ENCODE peak calls at places on chromosome 13, in ten cellular contexts. X is effector memory CD4-positive, alpha-beta T cell; N is aorta; G is CD8-positive, alpha-beta T cell; P is T-helper 17 cell; Z is thoracic aorta; K is upper lobe of left lung; M is mammary epithelial cell; A is CD4-positive, CD25-positive, alpha-beta regulatory T cell; Y is left ventricle myocardium inferior. L is an unnamed sample.
A peak's percentile ranks its signal among the peaks of the same experiment; 100 is the strongest.

GRCh38 chr13:27919934-27920676 is at the start of gene PDX1:
- DNase-seq in X (no peak), N (no peak), G (no peak), P (no peak), Z (no peak), K (no peak), M (peak; percentile 46), A (no peak), Y (peak; percentile 27), L (no peak)

GRCh38 chr13:35475960-35476943 is at the start of gene MAB21L1:
- DNase-seq in X (no peak), N (no peak), G (no peak), P (no peak), Z (no peak), K (no peak), M (peak; percentile 2), A (no peak), Y (no peak), L (no peak)

GRCh38 chr13:112722433-112723250 is 32.8 kb downstream of the ATP11A start:
- DNase-seq in X (no peak), N (no peak), G (no peak), P (no peak), Z (no peak), K (peak; percentile 85), M (peak; percentile 35), A (no peak), Y (peak; percentile 55), L (no peak)

GRCh38 chr13:25242956-25243355 is 44.3 kb downstream of the MTMR6 start:
- DNase-seq in X (no peak), N (no peak), G (no peak), P (no peak), Z (no peak), K (no peak), M (no peak), A (no peak), Y (no peak), L (no peak)

GRCh38 chr13:46743191-46743590 is 53.8 kb downstream of the ESD start:
- DNase-seq in X (no peak), N (no peak), G (no peak), P (no peak), Z (no peak), K (no peak), M (no peak), A (no peak), Y (no peak), L (no peak)

GRCh38 chr13:41785402-41786142 is 175.3 kb downstream of the VWA8 start:
- DNase-seq in X (no peak), N (no peak), G (no peak), P (no peak), Z (no peak), K (no peak), M (no peak), A (no peak), Y (no peak), L (no peak)

GRCh38 chr13:58994077-58994476 is 1169.7 kb downstream of the DIAPH3 start:
- DNase-seq in X (no peak), N (no peak), G (no peak), P (no peak), Z (no peak), K (no peak), M (no peak), A (no peak), Y (no peak), L (no peak)

GRCh38 chr13:21625366-21625765 is 21.4 kb upstream of the MICU2 start:
- DNase-seq in X (no peak), N (no peak), G (no peak), P (no peak), Z (no peak), K (no peak), M (peak; percentile 53), A (no peak), Y (no peak), L (no peak)

GRCh38 chr13:112837371-112838037 is 131.5 kb upstream of the MCF2L start:
- DNase-seq in X (no peak), N (no peak), G (no peak), P (no peak), Z (no peak), K (no peak), M (no peak), A (no peak), Y (no peak), L (no peak)

GRCh38 chr13:109135018-109135417 is 505.6 kb downstream of the MYO16 start:
- DNase-seq in X (no peak), N (no peak), G (no peak), P (no peak), Z (no peak), K (no peak), M (no peak), A (no peak), Y (no peak), L (no peak)

GRCh38 chr13:40485611-40486517 is 180.6 kb downstream of the FOXO1 start:
- DNase-seq in X (peak; percentile 66), N (no peak), G (peak; percentile 73), P (peak; percentile 27), Z (no peak), K (no peak), M (no peak), A (peak; percentile 68), Y (no peak), L (no peak)

GRCh38 chr13:44470623-44471562 is 97.3 kb downstream of the SERP2 start:
- DNase-seq in X (no peak), N (no peak), G (no peak), P (no peak), Z (no peak), K (no peak), M (no peak), A (no peak), Y (no peak), L (no peak)

GRCh38 chr13:51585234-51585672 is 991 bp downstream of the WDFY2 start:
- DNase-seq in X (no peak), N (no peak), G (no peak), P (no peak), Z (no peak), K (no peak), M (no peak), A (no peak), Y (no peak), L (no peak)

DNA sequence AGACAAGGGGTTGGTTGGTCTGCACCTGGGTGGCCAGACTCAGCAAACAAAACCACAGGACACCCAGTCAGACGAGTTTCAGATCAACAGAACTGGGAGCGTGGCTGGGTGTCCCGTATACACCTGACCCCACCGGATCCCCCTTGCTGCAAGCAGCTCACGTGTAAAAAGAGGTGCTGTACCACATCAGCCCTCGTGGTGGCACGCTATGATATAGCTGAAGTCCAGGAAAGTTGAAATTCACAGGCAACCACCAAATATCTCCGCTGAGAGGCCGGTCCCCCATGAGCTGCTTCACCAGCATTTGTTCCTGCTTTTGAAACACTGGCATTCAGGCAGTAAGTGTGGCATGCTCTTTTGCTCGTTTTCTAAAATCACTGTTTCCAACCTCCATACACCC is 92.3 kb downstream of the TUBA3C start:
- DNase-seq in X (no peak), N (no peak), G (no peak), P (no peak), Z (no peak), K (no peak), M (no peak), A (no peak), Y (no peak), L (no peak)
- H3K9me3 ChIP-seq in X (no peaks in the 10 kb centered on the region), N (peaks cover 1% of the 10 kb centered on the region), G (no peaks in the 10 kb centered on the region), P (no peaks in the 10 kb centered on the region), Z (no peaks in the 10 kb centered on the region), K (no peaks in the 10 kb centered on the region), M (peaks cover 39% of the 10 kb centered on the region), A (no peaks in the 10 kb centered on the region), Y (no peaks in the 10 kb centered on the region), L (no peaks in the 10 kb centered on the region)

GRCh38 chr13:104534847-104535246 is 1468.6 kb upstream of the SLC10A2 start:
- DNase-seq in X (no peak), N (no peak), G (no peak), P (no peak), Z (no peak), K (no peak), M (no peak), A (no peak), Y (no peak), L (no peak)
- H3K9me3 ChIP-seq in X (no peaks in the 10 kb centered on the region), N (peaks cover 3% of the 10 kb centered on the region), G (no peaks in the 10 kb centered on the region), P (no peaks in the 10 kb centered on the region), Z (no peaks in the 10 kb centered on the region), K (no peaks in the 10 kb centered on the region), M (no peaks in the 10 kb centered on the region), A (no peaks in the 10 kb centered on the region), Y (no peaks in the 10 kb centered on the region), L (no peaks in the 10 kb centered on the region)

GRCh38 chr13:89565711-89566110 is 1781.8 kb upstream of the MIR17HG start:
- DNase-seq in X (no peak), N (no peak), G (no peak), P (no peak), Z (no peak), K (no peak), M (no peak), A (no peak), Y (no peak), L (no peak)

GRCh38 chr13:89567025-89567424 is 1780.5 kb upstream of the MIR17HG start:
- DNase-seq in X (no peak), N (no peak), G (no peak), P (no peak), Z (no peak), K (no peak), M (no peak), A (no peak), Y (no peak), L (no peak)

GRCh38 chr13:89568746-89569145 is 1778.7 kb upstream of the MIR17HG start:
- DNase-seq in X (no peak), N (no peak), G (no peak), P (no peak), Z (no peak), K (no peak), M (no peak), A (no peak), Y (no peak), L (no peak)

GRCh38 chr13:89571676-89572075 is 1775.8 kb upstream of the MIR17HG start:
- DNase-seq in X (no peak), N (no peak), G (no peak), P (no peak), Z (no peak), K (no peak), M (no peak), A (no peak), Y (no peak), L (no peak)

GRCh38 chr13:89568276-89568675 is 1779.2 kb upstream of the MIR17HG start:
- DNase-seq in X (no peak), N (no peak), G (no peak), P (no peak), Z (no peak), K (no peak), M (no peak), A (no peak), Y (no peak), L (no peak)
- H3K9me3 ChIP-seq in X (no peaks in the 10 kb centered on the region), N (no peaks in the 10 kb centered on the region), G (no peaks in the 10 kb centered on the region), P (no peaks in the 10 kb centered on the region), Z (no peaks in the 10 kb centered on the region), K (no peaks in the 10 kb centered on the region), M (no peaks in the 10 kb centered on the region), A (no peaks in the 10 kb centered on the region), Y (peaks cover 10% of the 10 kb centered on the region), L (no peaks in the 10 kb centered on the region)

DNA sequence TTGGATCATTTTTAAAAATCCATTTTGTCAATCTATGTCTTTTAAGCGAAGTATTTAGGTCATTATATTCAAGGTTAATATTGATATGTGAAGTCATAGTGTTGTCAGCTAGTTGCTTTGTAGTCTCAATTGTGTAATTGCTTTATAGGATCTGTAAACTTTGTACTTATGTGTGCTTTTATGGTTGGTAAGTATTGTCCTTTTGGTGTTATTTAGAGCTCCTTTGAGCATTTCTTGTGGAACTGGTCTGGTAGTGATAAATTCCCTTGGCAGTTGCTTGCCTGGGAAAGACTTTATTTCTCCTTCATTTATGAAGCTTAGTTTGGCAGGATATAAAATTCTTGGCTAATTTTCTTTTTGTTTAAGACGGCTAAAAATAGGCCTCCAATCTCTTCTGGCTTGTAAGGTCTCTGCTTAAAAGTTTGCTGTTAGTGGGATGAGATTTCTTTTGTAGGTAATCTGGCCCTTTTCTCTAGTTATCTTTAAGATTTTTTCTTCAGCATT is 368.8 kb downstream of the SPRY2 start:
- DNase-seq in X (no peak), N (no peak), G (no peak), P (no peak), Z (no peak), K (no peak), M (no peak), A (no peak), Y (no peak), L (no peak)
- H3K9me3 ChIP-seq in X (no peaks in the 10 kb centered on the region), N (no peaks in the 10 kb centered on the region), G (no peaks in the 10 kb centered on the region), P (no peaks in the 10 kb centered on the region), Z (no peaks in the 10 kb centered on the region), K (no peaks in the 10 kb centered on the region), M (peaks cover 3% of the 10 kb centered on the region), A (peaks cover 1% of the 10 kb centered on the region), Y (peaks cover 24% of the 10 kb centered on the region), L (no peaks in the 10 kb centered on the region)

L was measured in esophagus squamous epithelium.